ENCODE peak calls at places on chromosomes 1 and 21, in six cellular contexts. V is psoas muscle, W is fibroblast of lung, D is body of pancreas, A is sigmoid colon, X is tibial nerve. Q is an unnamed sample.
A peak's percentile ranks its signal among the peaks of the same experiment; 100 is the strongest.

GRCh38 chr1:151026460-151026859 is 9.9 kb upstream of the BNIPL start:
- DNase-seq in V (no peak), W (no peak), D (no peak), A (no peak), X (no peak), Q (no peak)

GRCh38 chr1:17903386-17903785 is 148.3 kb downstream of the ACTL8 start:
- DNase-seq in V (no peak), W (peak; percentile 27), D (peak; percentile 77), A (no peak), X (no peak), Q (no peak)

GRCh38 chr1:1322418-1322817 is 2.0 kb downstream of the INTS11 start:
- DNase-seq in V (no peak), W (no peak), D (no peak), A (no peak), X (no peak), Q (no peak)

GRCh38 chr1:93845554-93846150 is 33.4 kb downstream of the DNTTIP2 start:
- DNase-seq in V (no peak), W (peak; percentile 98), D (peak; percentile 31), A (no peak), X (no peak), Q (no peak)

GRCh38 chr1:113991467-113991997 is 12.3 kb downstream of the OLFML3 start:
- DNase-seq in V (no peak), W (no peak), D (no peak), A (no peak), X (no peak), Q (no peak)

GRCh38 chr1:56135069-56135863 is 444.1 kb downstream of the PLPP3 start:
- DNase-seq in V (no peak), W (peak; percentile 58), D (no peak), A (no peak), X (no peak), Q (no peak)

GRCh38 chr1:24481098-24481497 is 21.5 kb upstream of the RCAN3 start:
- DNase-seq in V (no peak), W (no peak), D (peak; percentile 38), A (no peak), X (peak; percentile 7), Q (no peak)

GRCh38 chr1:53068314-53069084 is 6.5 kb downstream of the PODN start:
- DNase-seq in V (no peak), W (no peak), D (no peak), A (peak; percentile 39), X (no peak), Q (no peak)

GRCh38 chr1:59242345-59242744 is 54.5 kb upstream of the FGGY start:
- DNase-seq in V (no peak), W (no peak), D (no peak), A (no peak), X (no peak), Q (no peak)

GRCh38 chr1:167634435-167634834 is 4.4 kb downstream of the RCSD1 start:
- DNase-seq in V (no peak), W (no peak), D (no peak), A (no peak), X (no peak), Q (no peak)

GRCh38 chr1:54109131-54110105 is 43.4 kb downstream of the CDCP2 start:
- DNase-seq in V (no peak), W (peak; percentile 7), D (no peak), A (no peak), X (no peak), Q (no peak)

GRCh38 chr1:28208818-28209441 is 23.9 kb downstream of the DNAJC8 start:
- DNase-seq in V (peak; percentile 37), W (peak; percentile 60), D (peak; percentile 73), A (no peak), X (peak; percentile 48), Q (peak; percentile 71)

GRCh38 chr1:23598424-23598823 is 39.1 kb upstream of the ID3 start:
- DNase-seq in V (no peak), W (no peak), D (no peak), A (no peak), X (no peak), Q (no peak)

GRCh38 chr21:41166947-41167346 is 1.0 kb upstream of the BACE2 start:
- DNase-seq in V (peak; percentile 45), W (no peak), D (peak; percentile 15), A (peak; percentile 84), X (peak; percentile 46), Q (peak; percentile 40)

GRCh38 chr1:158931055-158931737 is at the start of gene PYHIN1:
- DNase-seq in V (no peak), W (no peak), D (peak; percentile 8), A (no peak), X (peak; percentile 20), Q (no peak)

GRCh38 chr1:66248257-66248656 is 285.7 kb upstream of the SGIP1 start:
- DNase-seq in V (no peak), W (no peak), D (no peak), A (no peak), X (no peak), Q (no peak)

GRCh38 chr1:74504125-74505065 is 8.0 kb downstream of the LRRC53 start:
- DNase-seq in V (no peak), W (peak; percentile 44), D (peak; percentile 42), A (no peak), X (peak; percentile 31), Q (peak; percentile 47)

GRCh38 chr1:247638781-247639180 is 33.4 kb downstream of the OR2G3 start:
- DNase-seq in V (no peak), W (no peak), D (no peak), A (no peak), X (no peak), Q (no peak)

GRCh38 chr1:184056921-184057496 is 5.5 kb downstream of the TSEN15 start:
- DNase-seq in V (no peak), W (peak; percentile 87), D (no peak), A (no peak), X (no peak), Q (no peak)

GRCh38 chr1:248421384-248421783 is 18.5 kb downstream of the OR2T1 start:
- DNase-seq in V (no peak), W (peak; percentile 3), D (no peak), A (no peak), X (no peak), Q (no peak)

GRCh38 chr1:75539230-75540116 is 71.4 kb downstream of the SLC44A5 start:
- DNase-seq in V (no peak), W (peak; percentile 91), D (peak; percentile 48), A (no peak), X (no peak), Q (no peak)

GRCh38 chr21:31885146-31885545 is 12.3 kb downstream of the HUNK start:
- DNase-seq in V (no peak), W (no peak), D (no peak), A (no peak), X (no peak), Q (no peak)

GRCh38 chr21:15054606-15055239 is 10.1 kb downstream of the NRIP1 start:
- DNase-seq in V (no peak), W (peak; percentile 14), D (no peak), A (no peak), X (no peak), Q (no peak)

GRCh38 chr1:39104158-39105060 is 78.3 kb downstream of the NDUFS5 start:
- DNase-seq in V (no peak), W (no peak), D (peak; percentile 26), A (peak; percentile 73), X (no peak), Q (peak; percentile 50)

GRCh38 chr1:55196433-55197035 is 18.6 kb downstream of the USP24 start:
- DNase-seq in V (no peak), W (peak; percentile 36), D (no peak), A (no peak), X (no peak), Q (no peak)

GRCh38 chr21:37273911-37274690 is 7.0 kb upstream of the VPS26C start:
- DNase-seq in V (no peak), W (no peak), D (no peak), A (no peak), X (no peak), Q (no peak)

GRCh38 chr1:186887198-186887597 is 58.4 kb downstream of the PLA2G4A start:
- DNase-seq in V (no peak), W (peak; percentile 63), D (no peak), A (no peak), X (no peak), Q (no peak)

DNA sequence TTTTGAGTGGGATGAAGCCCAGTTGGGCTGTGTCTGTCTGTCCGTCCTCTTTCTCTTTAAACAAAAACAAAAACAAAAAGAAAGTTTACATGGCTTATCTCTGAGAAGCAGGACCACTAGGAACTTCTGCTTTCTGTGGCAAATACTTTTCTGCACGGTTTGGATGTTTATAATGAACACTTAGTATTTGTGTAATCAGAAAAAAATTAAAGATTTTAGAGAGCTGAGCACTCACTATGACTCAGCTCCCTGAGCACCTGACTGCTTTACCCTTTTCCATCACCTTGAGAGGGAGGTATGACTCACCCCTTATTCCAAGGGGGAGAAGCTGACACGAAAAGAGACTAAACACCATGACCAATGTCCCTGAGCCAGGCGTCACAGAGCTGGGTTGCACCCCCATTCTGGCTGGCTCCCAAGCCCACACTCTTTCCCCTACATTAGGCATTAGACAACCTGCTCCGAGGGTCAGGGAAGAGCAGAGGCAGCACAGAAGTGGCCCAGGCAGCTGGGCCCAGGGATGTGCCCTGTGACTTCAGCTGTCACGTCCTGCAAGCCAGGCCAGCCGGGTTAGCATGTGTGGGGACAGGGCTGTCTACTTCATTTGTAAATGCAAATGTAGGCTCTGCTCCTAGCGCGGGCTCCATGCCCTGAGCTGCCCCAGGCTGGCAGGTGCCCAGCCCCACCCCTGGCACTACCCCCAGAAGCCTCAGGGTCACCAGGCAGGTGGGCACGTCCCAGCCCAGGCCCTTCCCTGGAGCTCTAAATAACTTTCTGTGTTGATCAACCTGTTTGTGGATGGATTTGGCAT is 30.4 kb downstream of the RAP1GAP start:
- DNase-seq in V (peak; percentile 44), W (peak; percentile 76), D (peak; percentile 93), A (no peak), X (no peak), Q (peak; percentile 99)
- H3K27ac ChIP-seq in V (no peak overlapping the region), W (no peak overlapping the region), D (peak overlapping the region; percentile 95), A (no peak overlapping the region), X (peak overlapping the region; percentile 86), Q (peak overlapping the region; percentile 94)

DNA sequence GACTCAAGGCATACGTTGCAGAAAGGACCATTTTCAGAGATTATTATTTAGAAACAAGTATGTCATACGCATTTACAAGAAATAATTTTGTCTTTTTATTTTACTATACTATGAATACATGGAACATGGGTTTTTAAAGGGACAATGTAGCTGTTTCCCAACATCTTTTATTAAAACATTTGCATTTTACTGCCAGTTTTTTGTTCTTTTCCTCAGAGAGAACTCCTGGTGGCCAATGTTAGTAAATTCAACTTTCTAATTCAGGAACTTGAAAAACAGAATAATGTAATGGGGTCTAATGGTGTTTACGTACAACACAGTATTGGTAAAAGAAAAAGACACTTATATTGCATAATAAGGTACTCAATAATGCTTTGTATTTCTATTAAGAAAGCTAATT is 14.9 kb downstream of the PRDM2 start:
- DNase-seq in V (no peak), W (no peak), D (no peak), A (no peak), X (no peak), Q (no peak)
- H3K27ac ChIP-seq in V (no peak overlapping the region), W (no peak overlapping the region), D (no peak overlapping the region), A (no peak overlapping the region), X (no peak overlapping the region), Q (no peak overlapping the region)

DNA sequence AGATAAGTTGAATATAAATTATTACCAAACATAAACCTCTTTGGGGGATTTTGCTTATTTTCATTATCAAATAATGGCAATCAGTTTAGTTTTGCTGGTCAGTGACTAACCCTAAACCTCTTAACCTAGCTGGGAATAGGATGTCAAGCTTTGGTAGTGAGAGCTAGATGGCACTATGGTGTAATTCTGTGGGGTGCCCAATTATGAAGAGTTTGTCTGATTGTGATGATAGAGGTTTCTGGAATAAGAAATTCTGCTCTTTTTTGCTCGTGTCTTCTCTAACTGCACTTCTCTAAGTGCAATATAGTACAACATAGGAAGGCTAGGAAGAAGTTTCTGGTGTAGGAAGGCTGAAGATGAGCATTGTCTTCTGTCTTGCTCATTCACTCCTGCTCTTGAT is 59.8 kb downstream of the XCL1 start:
- DNase-seq in V (no peak), W (no peak), D (no peak), A (no peak), X (no peak), Q (no peak)
- H3K27ac ChIP-seq in V (peak overlapping the region; percentile 94), W (no peak overlapping the region), D (peak overlapping the region; percentile 24), A (peak overlapping the region; percentile 62), X (peak overlapping the region; percentile 79), Q (peak overlapping the region; percentile 74)

GRCh38 chr1:201128962-201129361 is 2.0 kb upstream of the ASCL5 start:
- DNase-seq in V (no peak), W (no peak), D (no peak), A (no peak), X (no peak), Q (no peak)
- H3K27ac ChIP-seq in V (no peak overlapping the region), W (no peak overlapping the region), D (no peak overlapping the region), A (no peak overlapping the region), X (no peak overlapping the region), Q (no peak overlapping the region)